ENCODE peak calls at places on chromosomes 5 and 9, in seven cellular contexts. One of them, this sample, is unnamed.

GRCh38 chr9:91361294-91362201 is at the start of gene AUH:
- DNase-seq in stimulated activated CD8-positive, alpha-beta memory T cell treated with anti-CD3 and anti-CD28 coated beads, Interleukin-2, amount 100 ng/mL, for 1 hour: peak
- DNase-seq in left cardiac atrium: peak
- DNase-seq in heart left ventricle: peak
- DNase-seq in Jurkat, Clone E6-1: peak
- DNase-seq in CD4-positive, alpha-beta T cell: peak
- DNase-seq in stimulated activated CD4-positive, alpha-beta T cell treated with anti-CD3 and anti-CD28 coated beads, Interleukin-15, amount 100 ng/mL, for 24 hours: peak
- DNase-seq in this sample: peak

GRCh38 chr9:137048655-137049543 is 2.9 kb upstream of the NPDC1 start:
- DNase-seq in CD4-positive, alpha-beta T cell: no peak
- DNase-seq in stimulated activated CD4-positive, alpha-beta T cell treated with anti-CD3 and anti-CD28 coated beads, Interleukin-15, amount 100 ng/mL, for 24 hours: no peak
- DNase-seq in heart left ventricle: no peak
- DNase-seq in left cardiac atrium: no peak
- DNase-seq in Jurkat, Clone E6-1: no peak
- DNase-seq in stimulated activated CD8-positive, alpha-beta memory T cell treated with anti-CD3 and anti-CD28 coated beads, Interleukin-2, amount 100 ng/mL, for 1 hour: no peak
- DNase-seq in this sample: no peak

GRCh38 chr9:100670719-100671118 is 92.8 kb downstream of the CAVIN4 start:
- DNase-seq in Jurkat, Clone E6-1: no peak
- DNase-seq in stimulated activated CD8-positive, alpha-beta memory T cell treated with anti-CD3 and anti-CD28 coated beads, Interleukin-2, amount 100 ng/mL, for 1 hour: no peak
- DNase-seq in left cardiac atrium: no peak
- DNase-seq in CD4-positive, alpha-beta T cell: no peak
- DNase-seq in heart left ventricle: no peak
- DNase-seq in stimulated activated CD4-positive, alpha-beta T cell treated with anti-CD3 and anti-CD28 coated beads, Interleukin-15, amount 100 ng/mL, for 24 hours: no peak
- DNase-seq in this sample: no peak

GRCh38 chr9:101462558-101462957 is 27.0 kb upstream of the ALDOB start:
- DNase-seq in stimulated activated CD8-positive, alpha-beta memory T cell treated with anti-CD3 and anti-CD28 coated beads, Interleukin-2, amount 100 ng/mL, for 1 hour: no peak
- DNase-seq in Jurkat, Clone E6-1: no peak
- DNase-seq in stimulated activated CD4-positive, alpha-beta T cell treated with anti-CD3 and anti-CD28 coated beads, Interleukin-15, amount 100 ng/mL, for 24 hours: no peak
- DNase-seq in left cardiac atrium: no peak
- DNase-seq in heart left ventricle: no peak
- DNase-seq in CD4-positive, alpha-beta T cell: no peak
- DNase-seq in this sample: no peak

GRCh38 chr9:137538058-137538457 is 12.1 kb downstream of the PNPLA7 start:
- DNase-seq in Jurkat, Clone E6-1: no peak
- DNase-seq in heart left ventricle: no peak
- DNase-seq in stimulated activated CD8-positive, alpha-beta memory T cell treated with anti-CD3 and anti-CD28 coated beads, Interleukin-2, amount 100 ng/mL, for 1 hour: no peak
- DNase-seq in CD4-positive, alpha-beta T cell: no peak
- DNase-seq in left cardiac atrium: no peak
- DNase-seq in stimulated activated CD4-positive, alpha-beta T cell treated with anti-CD3 and anti-CD28 coated beads, Interleukin-15, amount 100 ng/mL, for 24 hours: no peak
- DNase-seq in this sample: no peak

GRCh38 chr9:23829580-23830458 is 3.8 kb upstream of the ELAVL2 start:
- DNase-seq in CD4-positive, alpha-beta T cell: no peak
- DNase-seq in left cardiac atrium: no peak
- DNase-seq in Jurkat, Clone E6-1: peak
- DNase-seq in stimulated activated CD8-positive, alpha-beta memory T cell treated with anti-CD3 and anti-CD28 coated beads, Interleukin-2, amount 100 ng/mL, for 1 hour: no peak
- DNase-seq in heart left ventricle: no peak
- DNase-seq in stimulated activated CD4-positive, alpha-beta T cell treated with anti-CD3 and anti-CD28 coated beads, Interleukin-15, amount 100 ng/mL, for 24 hours: no peak
- DNase-seq in this sample: no peak

GRCh38 chr9:124278054-124278540 is 20.3 kb downstream of the NEK6 start:
- DNase-seq in stimulated activated CD4-positive, alpha-beta T cell treated with anti-CD3 and anti-CD28 coated beads, Interleukin-15, amount 100 ng/mL, for 24 hours: peak
- DNase-seq in stimulated activated CD8-positive, alpha-beta memory T cell treated with anti-CD3 and anti-CD28 coated beads, Interleukin-2, amount 100 ng/mL, for 1 hour: no peak
- DNase-seq in left cardiac atrium: no peak
- DNase-seq in CD4-positive, alpha-beta T cell: no peak
- DNase-seq in Jurkat, Clone E6-1: no peak
- DNase-seq in heart left ventricle: no peak
- DNase-seq in this sample: no peak

GRCh38 chr9:89408628-89409101 is 89.2 kb downstream of the SEMA4D start:
- DNase-seq in left cardiac atrium: no peak
- DNase-seq in heart left ventricle: no peak
- DNase-seq in stimulated activated CD8-positive, alpha-beta memory T cell treated with anti-CD3 and anti-CD28 coated beads, Interleukin-2, amount 100 ng/mL, for 1 hour: no peak
- DNase-seq in Jurkat, Clone E6-1: peak
- DNase-seq in stimulated activated CD4-positive, alpha-beta T cell treated with anti-CD3 and anti-CD28 coated beads, Interleukin-15, amount 100 ng/mL, for 24 hours: peak
- DNase-seq in CD4-positive, alpha-beta T cell: peak
- DNase-seq in this sample: no peak

GRCh38 chr5:6365977-6366590 is 12.3 kb downstream of the MED10 start:
- DNase-seq in Jurkat, Clone E6-1: no peak
- DNase-seq in left cardiac atrium: no peak
- DNase-seq in heart left ventricle: no peak
- DNase-seq in stimulated activated CD8-positive, alpha-beta memory T cell treated with anti-CD3 and anti-CD28 coated beads, Interleukin-2, amount 100 ng/mL, for 1 hour: no peak
- DNase-seq in CD4-positive, alpha-beta T cell: no peak
- DNase-seq in stimulated activated CD4-positive, alpha-beta T cell treated with anti-CD3 and anti-CD28 coated beads, Interleukin-15, amount 100 ng/mL, for 24 hours: no peak
- DNase-seq in this sample: no peak

GRCh38 chr9:128249914-128250838 is 25.6 kb downstream of the GOLGA2 start:
- DNase-seq in heart left ventricle: peak
- DNase-seq in stimulated activated CD4-positive, alpha-beta T cell treated with anti-CD3 and anti-CD28 coated beads, Interleukin-15, amount 100 ng/mL, for 24 hours: peak
- DNase-seq in left cardiac atrium: peak
- DNase-seq in CD4-positive, alpha-beta T cell: peak
- DNase-seq in Jurkat, Clone E6-1: peak
- DNase-seq in stimulated activated CD8-positive, alpha-beta memory T cell treated with anti-CD3 and anti-CD28 coated beads, Interleukin-2, amount 100 ng/mL, for 1 hour: peak
- DNase-seq in this sample: peak

GRCh38 chr9:125985142-125985997 is 238.2 kb downstream of the PBX3 start:
- DNase-seq in stimulated activated CD8-positive, alpha-beta memory T cell treated with anti-CD3 and anti-CD28 coated beads, Interleukin-2, amount 100 ng/mL, for 1 hour: no peak
- DNase-seq in CD4-positive, alpha-beta T cell: no peak
- DNase-seq in left cardiac atrium: no peak
- DNase-seq in heart left ventricle: no peak
- DNase-seq in stimulated activated CD4-positive, alpha-beta T cell treated with anti-CD3 and anti-CD28 coated beads, Interleukin-15, amount 100 ng/mL, for 24 hours: no peak
- DNase-seq in Jurkat, Clone E6-1: no peak
- DNase-seq in this sample: no peak

GRCh38 chr9:97179616-97180015 is 127.8 kb upstream of the CCDC180 start:
- DNase-seq in stimulated activated CD4-positive, alpha-beta T cell treated with anti-CD3 and anti-CD28 coated beads, Interleukin-15, amount 100 ng/mL, for 24 hours: no peak
- DNase-seq in left cardiac atrium: no peak
- DNase-seq in Jurkat, Clone E6-1: no peak
- DNase-seq in stimulated activated CD8-positive, alpha-beta memory T cell treated with anti-CD3 and anti-CD28 coated beads, Interleukin-2, amount 100 ng/mL, for 1 hour: no peak
- DNase-seq in heart left ventricle: no peak
- DNase-seq in CD4-positive, alpha-beta T cell: no peak
- DNase-seq in this sample: no peak

GRCh38 chr9:114428466-114428865 is 40.7 kb upstream of the AKNA start:
- DNase-seq in stimulated activated CD8-positive, alpha-beta memory T cell treated with anti-CD3 and anti-CD28 coated beads, Interleukin-2, amount 100 ng/mL, for 1 hour: no peak
- DNase-seq in Jurkat, Clone E6-1: no peak
- DNase-seq in left cardiac atrium: no peak
- DNase-seq in CD4-positive, alpha-beta T cell: no peak
- DNase-seq in stimulated activated CD4-positive, alpha-beta T cell treated with anti-CD3 and anti-CD28 coated beads, Interleukin-15, amount 100 ng/mL, for 24 hours: no peak
- DNase-seq in heart left ventricle: no peak
- DNase-seq in this sample: no peak

GRCh38 chr9:115211413-115212204 is 93.7 kb upstream of the TNC start:
- DNase-seq in heart left ventricle: no peak
- DNase-seq in CD4-positive, alpha-beta T cell: no peak
- DNase-seq in stimulated activated CD4-positive, alpha-beta T cell treated with anti-CD3 and anti-CD28 coated beads, Interleukin-15, amount 100 ng/mL, for 24 hours: no peak
- DNase-seq in stimulated activated CD8-positive, alpha-beta memory T cell treated with anti-CD3 and anti-CD28 coated beads, Interleukin-2, amount 100 ng/mL, for 1 hour: no peak
- DNase-seq in Jurkat, Clone E6-1: no peak
- DNase-seq in left cardiac atrium: no peak
- DNase-seq in this sample: no peak